ENCODE peak calls at places on chromosomes 6 and 20, in eight cellular contexts. One of them, this sample, is unnamed.

GRCh38 chr6:143939364-143939763 is 68.7 kb downstream of the PLAGL1 start:
- DNase-seq in PC-3: no peak
- DNase-seq in choroid plexus epithelial cell: no peak
- DNase-seq in GM06990: no peak
- DNase-seq in endothelial cell: no peak
- DNase-seq in progenitor cell of endocrine pancreas: no peak
- DNase-seq in AG09319: no peak
- DNase-seq in nephron progenitor cell: no peak
- DNase-seq in this sample: no peak

GRCh38 chr6:53302678-53303360 is 45.9 kb downstream of the ELOVL5 start:
- DNase-seq in PC-3: peak; percentile 92
- DNase-seq in choroid plexus epithelial cell: peak; percentile 71
- DNase-seq in GM06990: no peak
- DNase-seq in endothelial cell: no peak
- DNase-seq in progenitor cell of endocrine pancreas: no peak
- DNase-seq in AG09319: no peak
- DNase-seq in nephron progenitor cell: no peak
- DNase-seq in this sample: no peak

GRCh38 chr20:60010689-60011417 is 52.6 kb downstream of the CDH26 start:
- DNase-seq in PC-3: no peak
- DNase-seq in choroid plexus epithelial cell: no peak
- DNase-seq in GM06990: no peak
- DNase-seq in endothelial cell: no peak
- DNase-seq in progenitor cell of endocrine pancreas: no peak
- DNase-seq in AG09319: no peak
- DNase-seq in nephron progenitor cell: no peak
- DNase-seq in this sample: no peak

GRCh38 chr6:4808396-4808795 is 32.2 kb downstream of the CDYL start:
- DNase-seq in PC-3: no peak
- DNase-seq in choroid plexus epithelial cell: no peak
- DNase-seq in GM06990: no peak
- DNase-seq in endothelial cell: no peak
- DNase-seq in progenitor cell of endocrine pancreas: no peak
- DNase-seq in AG09319: no peak
- DNase-seq in nephron progenitor cell: no peak
- DNase-seq in this sample: no peak

GRCh38 chr6:43990627-43991619 is 136.3 kb downstream of the MRPL14 start:
- DNase-seq in PC-3: no peak
- DNase-seq in choroid plexus epithelial cell: peak; percentile 93
- DNase-seq in GM06990: no peak
- DNase-seq in endothelial cell: no peak
- DNase-seq in progenitor cell of endocrine pancreas: no peak
- DNase-seq in AG09319: no peak
- DNase-seq in nephron progenitor cell: no peak
- DNase-seq in this sample: no peak

GRCh38 chr6:143696327-143697000 is 18.7 kb downstream of the PHACTR2 start:
- DNase-seq in PC-3: no peak
- DNase-seq in choroid plexus epithelial cell: peak; percentile 26
- DNase-seq in GM06990: no peak
- DNase-seq in endothelial cell: no peak
- DNase-seq in progenitor cell of endocrine pancreas: no peak
- DNase-seq in AG09319: no peak
- DNase-seq in nephron progenitor cell: no peak
- DNase-seq in this sample: no peak

GRCh38 chr20:33604084-33604990 is 57.8 kb upstream of the C20orf144 start:
- DNase-seq in PC-3: no peak
- DNase-seq in choroid plexus epithelial cell: no peak
- DNase-seq in GM06990: no peak
- DNase-seq in endothelial cell: no peak
- DNase-seq in progenitor cell of endocrine pancreas: no peak
- DNase-seq in AG09319: no peak
- DNase-seq in nephron progenitor cell: no peak
- DNase-seq in this sample: no peak

GRCh38 chr20:56634735-56635422 is 5.8 kb downstream of the TFAP2C start:
- DNase-seq in PC-3: peak; percentile 42
- DNase-seq in choroid plexus epithelial cell: no peak
- DNase-seq in GM06990: no peak
- DNase-seq in endothelial cell: no peak
- DNase-seq in progenitor cell of endocrine pancreas: no peak
- DNase-seq in AG09319: no peak
- DNase-seq in nephron progenitor cell: no peak
- DNase-seq in this sample: no peak

GRCh38 chr6:136525586-136526195 is 24.5 kb downstream of the MAP7 start:
- DNase-seq in PC-3: no peak
- DNase-seq in choroid plexus epithelial cell: no peak
- DNase-seq in GM06990: no peak
- DNase-seq in endothelial cell: no peak
- DNase-seq in progenitor cell of endocrine pancreas: no peak
- DNase-seq in AG09319: no peak
- DNase-seq in nephron progenitor cell: no peak
- DNase-seq in this sample: no peak

GRCh38 chr20:39910536-39910935 is 778.5 kb downstream of the MAFB start:
- DNase-seq in PC-3: no peak
- DNase-seq in choroid plexus epithelial cell: peak; percentile 5
- DNase-seq in GM06990: no peak
- DNase-seq in endothelial cell: no peak
- DNase-seq in progenitor cell of endocrine pancreas: no peak
- DNase-seq in AG09319: no peak
- DNase-seq in nephron progenitor cell: no peak
- DNase-seq in this sample: no peak

GRCh38 chr20:20489054-20489453 is 121.2 kb downstream of the INSM1 start:
- DNase-seq in PC-3: peak; percentile 48
- DNase-seq in choroid plexus epithelial cell: no peak
- DNase-seq in GM06990: peak; percentile 64
- DNase-seq in endothelial cell: no peak
- DNase-seq in progenitor cell of endocrine pancreas: no peak
- DNase-seq in AG09319: no peak
- DNase-seq in nephron progenitor cell: no peak
- DNase-seq in this sample: peak; percentile 73

GRCh38 chr20:8304124-8304800 is 172.2 kb downstream of the PLCB1 start:
- DNase-seq in PC-3: no peak
- DNase-seq in choroid plexus epithelial cell: peak; percentile 16
- DNase-seq in GM06990: no peak
- DNase-seq in endothelial cell: no peak
- DNase-seq in progenitor cell of endocrine pancreas: no peak
- DNase-seq in AG09319: no peak
- DNase-seq in nephron progenitor cell: no peak
- DNase-seq in this sample: no peak

GRCh38 chr20:44527716-44528199 is 5.9 kb upstream of the SERINC3 start:
- DNase-seq in PC-3: no peak
- DNase-seq in choroid plexus epithelial cell: no peak
- DNase-seq in GM06990: no peak
- DNase-seq in endothelial cell: no peak
- DNase-seq in progenitor cell of endocrine pancreas: no peak
- DNase-seq in AG09319: no peak
- DNase-seq in nephron progenitor cell: no peak
- DNase-seq in this sample: no peak

GRCh38 chr6:70312165-70312564 is 9.3 kb upstream of the COL9A1 start:
- DNase-seq in PC-3: peak; percentile 89
- DNase-seq in choroid plexus epithelial cell: peak; percentile 95
- DNase-seq in GM06990: no peak
- DNase-seq in endothelial cell: no peak
- DNase-seq in progenitor cell of endocrine pancreas: no peak
- DNase-seq in AG09319: peak; percentile 14
- DNase-seq in nephron progenitor cell: no peak
- DNase-seq in this sample: peak; percentile 51

GRCh38 chr6:18214003-18214402 is 50.3 kb downstream of the DEK start:
- DNase-seq in PC-3: no peak
- DNase-seq in choroid plexus epithelial cell: no peak
- DNase-seq in GM06990: peak; percentile 29
- DNase-seq in endothelial cell: no peak
- DNase-seq in progenitor cell of endocrine pancreas: no peak
- DNase-seq in AG09319: no peak
- DNase-seq in nephron progenitor cell: no peak
- DNase-seq in this sample: peak; percentile 71

GRCh38 chr6:32854376-32855178 is 585 bp downstream of the PSMB9 start:
- DNase-seq in PC-3: no peak
- DNase-seq in choroid plexus epithelial cell: peak; percentile 50
- DNase-seq in GM06990: no peak
- DNase-seq in endothelial cell: no peak
- DNase-seq in progenitor cell of endocrine pancreas: no peak
- DNase-seq in AG09319: no peak
- DNase-seq in nephron progenitor cell: no peak
- DNase-seq in this sample: peak; percentile 76

GRCh38 chr20:479487-479886 is 17.2 kb upstream of the TBC1D20 start:
- DNase-seq in PC-3: no peak
- DNase-seq in choroid plexus epithelial cell: peak; percentile 64
- DNase-seq in GM06990: no peak
- DNase-seq in endothelial cell: no peak
- DNase-seq in progenitor cell of endocrine pancreas: no peak
- DNase-seq in AG09319: no peak
- DNase-seq in nephron progenitor cell: no peak
- DNase-seq in this sample: no peak

GRCh38 chr6:107075951-107076381 is 39.3 kb downstream of the BEND3 start:
- DNase-seq in PC-3: peak; percentile 11
- DNase-seq in choroid plexus epithelial cell: peak; percentile 52
- DNase-seq in GM06990: no peak
- DNase-seq in endothelial cell: no peak
- DNase-seq in progenitor cell of endocrine pancreas: no peak
- DNase-seq in AG09319: no peak
- DNase-seq in nephron progenitor cell: no peak
- DNase-seq in this sample: peak; percentile 18
- TF ChIP-seq CTCF in PC-3: peak; percentile 39
- TF ChIP-seq CTCF in choroid plexus epithelial cell: peak; percentile 35
- TF ChIP-seq CTCF in GM06990: no peak
- TF ChIP-seq CTCF in endothelial cell: no peak
- TF ChIP-seq CTCF in progenitor cell of endocrine pancreas: no peak
- TF ChIP-seq CTCF in AG09319: no peak
- TF ChIP-seq CTCF in nephron progenitor cell: no peak
- TF ChIP-seq CTCF in this sample: no peak

DNA sequence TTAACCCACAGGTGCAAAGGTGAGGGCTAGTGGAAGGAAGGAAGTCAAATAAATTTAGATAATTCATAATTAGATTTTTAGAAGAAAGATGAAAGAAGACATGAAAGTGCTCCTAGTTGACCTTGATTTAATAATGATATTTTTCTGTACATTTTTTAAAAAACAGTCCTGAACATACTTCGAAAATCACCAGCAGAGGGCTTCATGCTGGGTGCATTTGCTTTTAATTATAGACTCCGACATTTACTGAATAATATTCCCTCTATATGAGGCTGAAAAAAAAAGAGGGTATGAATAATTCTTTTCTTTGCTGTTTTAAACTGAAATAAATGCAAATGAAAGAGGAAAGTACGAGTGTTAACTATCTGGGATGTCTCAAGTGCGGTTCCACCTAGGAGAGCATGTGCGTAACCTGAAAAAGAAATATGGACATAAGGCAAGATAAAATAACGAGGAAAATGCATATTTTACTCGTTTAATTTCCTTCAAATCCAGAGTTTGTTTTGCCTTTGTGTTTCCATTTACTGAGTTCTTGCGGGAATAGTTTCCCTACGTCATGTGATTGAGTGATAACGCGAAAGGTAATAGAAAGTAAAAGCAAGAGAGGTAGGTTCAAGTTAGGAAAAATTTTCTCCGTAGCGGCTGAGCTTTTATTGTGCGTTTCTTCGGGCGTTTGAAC is 3.1 kb upstream of the TFAP2B start:
- DNase-seq in PC-3: peak; percentile 43
- DNase-seq in choroid plexus epithelial cell: peak; percentile 50
- DNase-seq in GM06990: no peak
- DNase-seq in endothelial cell: no peak
- DNase-seq in progenitor cell of endocrine pancreas: no peak
- DNase-seq in AG09319: no peak
- DNase-seq in nephron progenitor cell: no peak
- DNase-seq in this sample: no peak
- TF ChIP-seq CTCF in PC-3: peak; percentile 76
- TF ChIP-seq CTCF in choroid plexus epithelial cell: peak; percentile 65
- TF ChIP-seq CTCF in GM06990: peak; percentile 50
- TF ChIP-seq CTCF in endothelial cell: no peak
- TF ChIP-seq CTCF in progenitor cell of endocrine pancreas: peak; percentile 62
- TF ChIP-seq CTCF in AG09319: peak; percentile 42
- TF ChIP-seq CTCF in nephron progenitor cell: no peak
- TF ChIP-seq CTCF in this sample: no peak

GRCh38 chr20:62412194-62413024 is 5.3 kb upstream of the CABLES2 start:
- DNase-seq in PC-3: no peak
- DNase-seq in choroid plexus epithelial cell: no peak
- DNase-seq in GM06990: no peak
- DNase-seq in endothelial cell: no peak
- DNase-seq in progenitor cell of endocrine pancreas: no peak
- DNase-seq in AG09319: no peak
- DNase-seq in nephron progenitor cell: no peak
- DNase-seq in this sample: no peak

GRCh38 chr20:62413025-62413580 is 6.0 kb upstream of the CABLES2 start:
- DNase-seq in PC-3: no peak
- DNase-seq in choroid plexus epithelial cell: no peak
- DNase-seq in GM06990: no peak
- DNase-seq in endothelial cell: no peak
- DNase-seq in progenitor cell of endocrine pancreas: no peak
- DNase-seq in AG09319: no peak
- DNase-seq in nephron progenitor cell: no peak
- DNase-seq in this sample: no peak

GRCh38 chr20:62415354-62416111 is 8.4 kb upstream of the CABLES2 start:
- DNase-seq in PC-3: no peak
- DNase-seq in choroid plexus epithelial cell: no peak
- DNase-seq in GM06990: no peak
- DNase-seq in endothelial cell: no peak
- DNase-seq in progenitor cell of endocrine pancreas: no peak
- DNase-seq in AG09319: no peak
- DNase-seq in nephron progenitor cell: no peak
- DNase-seq in this sample: no peak

GRCh38 chr20:62411479-62412193 is 4.6 kb upstream of the CABLES2 start:
- DNase-seq in PC-3: no peak
- DNase-seq in choroid plexus epithelial cell: no peak
- DNase-seq in GM06990: no peak
- DNase-seq in endothelial cell: no peak
- DNase-seq in progenitor cell of endocrine pancreas: no peak
- DNase-seq in AG09319: no peak
- DNase-seq in nephron progenitor cell: no peak
- DNase-seq in this sample: no peak

DNA sequence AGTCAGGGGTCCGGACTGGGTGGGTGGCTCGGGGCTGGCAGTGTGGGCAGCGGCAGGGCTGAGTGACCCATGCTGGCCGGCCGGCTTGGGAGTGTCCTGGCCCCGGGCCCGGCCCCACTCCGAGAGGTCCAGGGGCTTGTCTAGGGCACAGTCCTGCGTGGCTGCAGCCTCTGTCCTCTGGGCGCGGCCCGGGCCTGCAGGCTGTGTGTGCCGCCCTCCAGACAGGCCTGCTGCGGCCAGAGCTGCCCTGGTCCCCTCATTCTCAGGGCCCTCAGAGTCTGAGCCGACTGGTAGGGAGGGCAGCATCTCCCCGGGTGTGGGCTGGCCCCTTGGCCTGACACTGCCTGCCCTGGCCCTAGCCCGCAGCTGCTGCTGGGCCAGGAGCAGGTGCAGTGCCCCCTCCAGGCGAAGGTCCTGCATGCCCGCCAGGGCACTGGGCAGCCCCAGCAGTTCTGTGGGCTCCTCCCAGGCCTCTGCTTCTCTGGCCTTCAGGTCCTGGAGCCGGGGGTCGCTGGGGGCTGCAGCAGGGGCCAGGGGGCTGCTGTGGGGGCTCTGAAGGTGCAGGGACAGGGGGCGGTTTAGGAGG is 6.9 kb upstream of the CABLES2 start:
- DNase-seq in PC-3: no peak
- DNase-seq in choroid plexus epithelial cell: no peak
- DNase-seq in GM06990: no peak
- DNase-seq in endothelial cell: peak; percentile 45
- DNase-seq in progenitor cell of endocrine pancreas: no peak
- DNase-seq in AG09319: no peak
- DNase-seq in nephron progenitor cell: no peak
- DNase-seq in this sample: no peak
- TF ChIP-seq CTCF in PC-3: peak; percentile 41
- TF ChIP-seq CTCF in choroid plexus epithelial cell: no peak
- TF ChIP-seq CTCF in GM06990: peak; percentile 48
- TF ChIP-seq CTCF in endothelial cell: no peak
- TF ChIP-seq CTCF in progenitor cell of endocrine pancreas: no peak
- TF ChIP-seq CTCF in AG09319: no peak
- TF ChIP-seq CTCF in nephron progenitor cell: no peak
- TF ChIP-seq CTCF in this sample: peak; percentile 9

GRCh38 chr6:131519670-131520436 is 53.2 kb upstream of the ARG1 start:
- DNase-seq in PC-3: peak; percentile 58
- DNase-seq in choroid plexus epithelial cell: peak; percentile 73
- DNase-seq in GM06990: no peak
- DNase-seq in endothelial cell: peak; percentile 42
- DNase-seq in progenitor cell of endocrine pancreas: no peak
- DNase-seq in AG09319: peak; percentile 14
- DNase-seq in nephron progenitor cell: peak; percentile 25
- DNase-seq in this sample: peak; percentile 52
- TF ChIP-seq CTCF in PC-3: peak; percentile 58
- TF ChIP-seq CTCF in choroid plexus epithelial cell: peak; percentile 75
- TF ChIP-seq CTCF in GM06990: peak; percentile 69
- TF ChIP-seq CTCF in endothelial cell: peak; percentile 64
- TF ChIP-seq CTCF in progenitor cell of endocrine pancreas: peak; percentile 52
- TF ChIP-seq CTCF in AG09319: peak; percentile 71
- TF ChIP-seq CTCF in nephron progenitor cell: peak; percentile 50
- TF ChIP-seq CTCF in this sample: peak; percentile 63

This sample was measured in GM12865.